ENCODE peak calls at places on chromosomes 2 and 18, in four cellular contexts. C is prostate gland, Q is K562, Z is SK-N-SH. I is an unnamed sample.

GRCh38 chr2:226891780-226892590 is 56.1 kb downstream of the RHBDD1 start:
- DNase-seq in Z (no peak), C (no peak), Q (no peak), I (no peak)

GRCh38 chr2:55721601-55722215 is 28.1 kb upstream of the PNPT1 start:
- DNase-seq in C (no peak), Z (no peak), Q (no peak), I (no peak)

GRCh38 chr2:96859338-96859649 is 1.5 kb upstream of the ANKRD39 start:
- DNase-seq in Q (peak; percentile 32), Z (no peak), C (no peak), I (peak; percentile 81)

GRCh38 chr2:10407841-10408648 is 40.1 kb downstream of the ODC1 start:
- DNase-seq in Z (no peak), C (peak; percentile 70), Q (peak; percentile 87), I (peak; percentile 88)

GRCh38 chr2:54061272-54061671 is 54.1 kb upstream of the ACYP2 start:
- DNase-seq in Q (no peak), C (no peak), Z (no peak), I (no peak)

GRCh38 chr18:9216459-9216858 is 79.9 kb downstream of the ANKRD12 start:
- DNase-seq in C (no peak), Q (no peak), Z (no peak), I (no peak)

GRCh38 chr2:239146741-239147181 is 254.1 kb downstream of the HDAC4 start:
- DNase-seq in Z (no peak), Q (no peak), C (no peak), I (peak; percentile 54)

GRCh38 chr2:231483398-231484329 is 19.4 kb upstream of the NCL start:
- DNase-seq in Q (no peak), Z (peak; percentile 39), C (no peak), I (peak; percentile 88)

GRCh38 chr2:157363612-157364101 is 38.0 kb upstream of the ERMN start:
- DNase-seq in C (no peak), Q (no peak), Z (no peak), I (no peak)

GRCh38 chr2:44167311-44167907 is 1.3 kb upstream of the PPM1B start:
- DNase-seq in Q (no peak), C (no peak), Z (peak; percentile 24), I (no peak)

GRCh38 chr18:11948852-11949523 is 32.3 kb upstream of the IMPA2 start:
- DNase-seq in Q (no peak), C (peak; percentile 9), Z (no peak), I (peak; percentile 33)

GRCh38 chr2:54518430-54518829 is 62.3 kb downstream of the SPTBN1 start:
- DNase-seq in Z (no peak), C (no peak), Q (no peak), I (no peak)

GRCh38 chr18:245282-245847 is 22.5 kb downstream of the THOC1 start:
- DNase-seq in C (no peak), Z (no peak), Q (no peak), I (no peak)

GRCh38 chr2:121245120-121245820 is 39.7 kb downstream of the TFCP2L1 start:
- DNase-seq in Z (no peak), Q (no peak), C (no peak), I (peak; percentile 62)

GRCh38 chr18:80145191-80145799 is 36.2 kb downstream of the ADNP2 start:
- DNase-seq in C (no peak), Z (no peak), Q (no peak), I (no peak)

GRCh38 chr2:105038383-105039061 is 653 bp downstream of the MRPS9 start:
- DNase-seq in C (peak; percentile 7), Q (no peak), Z (peak; percentile 4), I (no peak)

GRCh38 chr2:9756692-9757250 is 86.5 kb upstream of the TAF1B start:
- DNase-seq in Z (no peak), C (no peak), Q (no peak), I (no peak)

GRCh38 chr2:113979172-113980128 is 89.6 kb downstream of the ACTR3 start:
- DNase-seq in C (no peak), Q (peak; percentile 52), Z (peak; percentile 51), I (peak; percentile 82)

GRCh38 chr2:239275037-239275685 is 125.7 kb downstream of the HDAC4 start:
- DNase-seq in Z (peak; percentile 90), Q (peak; percentile 57), C (peak; percentile 47), I (peak; percentile 93)

GRCh38 chr2:46509804-46510203 is 30.4 kb downstream of the TMEM247 start:
- DNase-seq in Z (no peak), Q (no peak), C (no peak), I (no peak)

GRCh38 chr2:106839849-106840595 is 45.9 kb downstream of the ST6GAL2 start:
- DNase-seq in Z (peak; percentile 68), Q (peak; percentile 19), C (peak; percentile 25), I (no peak)

GRCh38 chr2:226970362-226970761 is 134.5 kb downstream of the RHBDD1 start:
- DNase-seq in Q (no peak), C (no peak), Z (no peak), I (no peak)

GRCh38 chr2:3242747-3243369 is 134.8 kb downstream of the EIPR1 start:
- DNase-seq in Z (no peak), Q (no peak), C (no peak), I (no peak)

GRCh38 chr2:979286-979928 is 28.8 kb downstream of the SNTG2 start:
- DNase-seq in Q (no peak), C (no peak), Z (no peak), I (no peak)

GRCh38 chr18:48859311-48860275 is 91.2 kb downstream of the SMAD7 start:
- DNase-seq in C (no peak), Q (no peak), Z (peak; percentile 92), I (peak; percentile 72)

GRCh38 chr2:28201711-28202180 is 190.9 kb upstream of the FOSL2 start:
- DNase-seq in C (peak; percentile 18), Z (no peak), Q (no peak), I (no peak)

GRCh38 chr18:39037925-39038324 is 1472.3 kb upstream of the CELF4 start:
- DNase-seq in Q (no peak), C (no peak), Z (no peak), I (no peak)

GRCh38 chr18:55856679-55857078 is 268.7 kb upstream of the TCF4 start:
- DNase-seq in Q (no peak), Z (no peak), C (no peak), I (no peak)

GRCh38 chr2:167438206-167438605 is 549.9 kb downstream of the XIRP2 start:
- DNase-seq in C (no peak), Z (no peak), Q (no peak), I (no peak)

GRCh38 chr18:62450546-62451395 is 72.1 kb upstream of the ZCCHC2 start:
- DNase-seq in C (no peak), Z (peak; percentile 14), Q (peak; percentile 63), I (peak; percentile 85)

GRCh38 chr2:121137571-121137970 is 147.4 kb downstream of the TFCP2L1 start:
- DNase-seq in C (no peak), Z (no peak), Q (no peak), I (no peak)

GRCh38 chr2:20666364-20667150 is at the start of gene GDF7:
- DNase-seq in Q (peak; percentile 67), Z (peak; percentile 93), C (no peak), I (peak; percentile 90)
- TF ChIP-seq POLR2AphosphoS5 in Q (no peak), Z (no peak), C (no peak), I (peak; percentile 48)

DNA sequence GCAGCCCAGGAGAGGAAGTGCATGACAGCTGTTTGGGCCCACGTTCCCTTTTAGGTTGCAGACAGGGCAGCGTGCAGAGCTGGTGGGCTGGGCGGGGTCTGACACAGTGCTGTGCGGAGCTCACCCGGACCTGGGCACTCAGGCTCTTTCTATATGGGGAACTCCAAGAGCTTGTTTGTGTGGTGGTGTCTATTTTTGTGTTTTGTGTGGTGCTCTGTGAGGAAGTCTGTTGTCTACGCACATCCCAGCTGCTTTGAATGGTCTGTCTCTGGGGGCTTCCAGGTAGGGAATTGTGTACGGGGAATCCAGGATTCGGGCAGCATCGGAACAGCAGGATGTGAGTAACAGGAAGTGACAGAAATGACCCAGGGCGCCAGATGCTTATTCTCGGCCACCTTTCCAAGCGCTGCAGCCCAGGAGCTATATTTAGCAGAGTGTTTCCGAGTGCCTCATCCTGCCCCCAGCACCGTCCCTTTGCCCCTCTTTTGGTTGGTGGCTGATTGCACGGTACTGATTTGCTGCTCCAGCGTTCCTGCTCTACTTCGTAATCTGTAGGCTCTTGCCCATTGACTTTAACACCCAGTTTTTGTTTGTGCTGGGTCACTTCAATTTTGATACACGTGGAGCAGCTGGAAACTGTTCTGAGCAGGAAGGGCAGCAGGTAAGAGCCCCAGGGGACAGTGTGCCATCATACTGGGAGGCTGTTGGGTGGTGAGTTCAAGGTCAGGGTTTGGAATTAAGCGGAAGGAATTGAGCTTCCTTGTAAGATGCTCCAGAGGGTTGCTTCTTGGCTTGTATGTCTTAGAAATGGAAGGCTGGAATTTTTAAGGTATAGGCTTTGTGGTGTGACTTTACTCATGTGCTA is 64.7 kb downstream of the DGKD start:
- DNase-seq in Q (no peak), C (no peak), Z (no peak), I (peak; percentile 91)
- H3K4me3 ChIP-seq in Q (no peak overlapping the region), C (no peak overlapping the region), Z (peak overlapping the region; percentile 6), I (peak overlapping the region; percentile 24)

GRCh38 chr2:236647621-236648020 is 78.0 kb downstream of the ACKR3 start:
- DNase-seq in Q (no peak), Z (no peak), C (no peak), I (no peak)

GRCh38 chr2:236646871-236647270 is 77.2 kb downstream of the ACKR3 start:
- DNase-seq in Z (no peak), C (no peak), Q (no peak), I (no peak)

GRCh38 chr2:236644502-236644911 is 74.9 kb downstream of the ACKR3 start:
- DNase-seq in C (no peak), Z (no peak), Q (no peak), I (no peak)

GRCh38 chr2:236644067-236644466 is 74.4 kb downstream of the ACKR3 start:
- DNase-seq in Q (no peak), Z (no peak), C (no peak), I (no peak)

GRCh38 chr2:236646441-236646840 is 76.8 kb downstream of the ACKR3 start:
- DNase-seq in Z (no peak), C (no peak), Q (no peak), I (no peak)
- TF ChIP-seq CTCF in Z (no peak), C (no peak), Q (no peak), I (no peak)

DNA sequence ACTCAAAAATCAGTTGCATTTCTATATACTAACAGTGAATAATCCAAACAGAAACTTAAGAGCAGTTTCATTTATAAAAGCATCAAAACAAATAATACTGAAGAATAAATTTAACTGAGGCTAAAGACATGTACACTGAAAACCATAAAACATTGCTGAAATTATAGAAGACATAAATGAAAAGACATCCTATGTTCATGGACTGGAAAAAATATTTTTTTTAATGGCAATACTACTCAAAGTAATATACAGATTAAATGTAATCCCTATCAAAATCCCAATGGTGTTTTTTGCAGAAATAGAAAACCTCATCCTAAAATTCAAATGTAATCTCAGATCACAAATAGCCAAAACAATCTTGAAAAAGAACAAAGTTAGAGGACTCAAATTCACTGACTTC is 28.6 kb downstream of the ROCK1 start:
- DNase-seq in C (no peak), Z (no peak), Q (no peak), I (no peak)
- TF ChIP-seq POLR2AphosphoS5 in C (no peak), Z (no peak), Q (no peak), I (no peak)

GRCh38 chr2:71275939-71276310 is 49.0 kb upstream of the PAIP2B start:
- DNase-seq in Z (no peak), C (no peak), Q (no peak), I (no peak)
- H3K4me3 ChIP-seq in Z (peak overlapping the region; percentile 67), C (peak overlapping the region; percentile 27), Q (peak overlapping the region; percentile 6), I (peak overlapping the region; percentile 65)

GRCh38 chr2:109312902-109313301 is 183.9 kb downstream of the SH3RF3 start:
- DNase-seq in C (no peak), Q (no peak), Z (no peak), I (no peak)
- TF ChIP-seq CTCF in C (no peak), Q (no peak), Z (no peak), I (no peak)